ENCODE peak calls at places on chromosomes 7 and 10, in eight cellular contexts. One of them, this sample, is unnamed.
A peak's percentile ranks its signal among the peaks of the same experiment; 100 is the strongest.

GRCh38 chr10:80443531-80443974 is 10.6 kb upstream of the TSPAN14 start:
- DNase-seq in transverse colon: peak; percentile 17
- DNase-seq in LNCaP clone FGC: no peak
- DNase-seq in left ventricle myocardium inferior: no peak
- DNase-seq in brain microvascular endothelial cell: no peak
- DNase-seq in fibroblast of lung: no peak
- DNase-seq in sigmoid colon: no peak
- DNase-seq in GM23338: peak; percentile 37
- DNase-seq in this sample: no peak

GRCh38 chr10:88759366-88760101 is at the start of gene LIPN:
- DNase-seq in brain microvascular endothelial cell: no peak
- DNase-seq in transverse colon: no peak
- DNase-seq in sigmoid colon: peak; percentile 48
- DNase-seq in GM23338: no peak
- DNase-seq in LNCaP clone FGC: no peak
- DNase-seq in fibroblast of lung: no peak
- DNase-seq in left ventricle myocardium inferior: no peak
- DNase-seq in this sample: no peak

GRCh38 chr7:114791771-114792170 is 130.1 kb upstream of the MDFIC start:
- DNase-seq in sigmoid colon: no peak
- DNase-seq in transverse colon: no peak
- DNase-seq in brain microvascular endothelial cell: peak; percentile 20
- DNase-seq in LNCaP clone FGC: no peak
- DNase-seq in left ventricle myocardium inferior: no peak
- DNase-seq in GM23338: no peak
- DNase-seq in fibroblast of lung: peak; percentile 27
- DNase-seq in this sample: no peak

GRCh38 chr10:98316661-98317060 is 48.7 kb upstream of the LOXL4 start:
- DNase-seq in LNCaP clone FGC: no peak
- DNase-seq in GM23338: no peak
- DNase-seq in fibroblast of lung: peak; percentile 61
- DNase-seq in brain microvascular endothelial cell: peak; percentile 32
- DNase-seq in left ventricle myocardium inferior: no peak
- DNase-seq in transverse colon: no peak
- DNase-seq in sigmoid colon: no peak
- DNase-seq in this sample: no peak

GRCh38 chr7:128869138-128869943 is 6.7 kb downstream of the ATP6V1F start:
- DNase-seq in left ventricle myocardium inferior: peak; percentile 42
- DNase-seq in LNCaP clone FGC: no peak
- DNase-seq in fibroblast of lung: peak; percentile 42
- DNase-seq in sigmoid colon: peak; percentile 84
- DNase-seq in transverse colon: peak; percentile 74
- DNase-seq in brain microvascular endothelial cell: no peak
- DNase-seq in GM23338: peak; percentile 76
- DNase-seq in this sample: no peak

GRCh38 chr10:124285587-124286527 is 132.9 kb downstream of the OAT start:
- DNase-seq in sigmoid colon: peak; percentile 41
- DNase-seq in left ventricle myocardium inferior: peak; percentile 1
- DNase-seq in fibroblast of lung: no peak
- DNase-seq in GM23338: no peak
- DNase-seq in LNCaP clone FGC: no peak
- DNase-seq in brain microvascular endothelial cell: no peak
- DNase-seq in transverse colon: no peak
- DNase-seq in this sample: no peak

GRCh38 chr7:143012001-143012400 is 14.9 kb downstream of the OR9A2 start:
- DNase-seq in sigmoid colon: no peak
- DNase-seq in GM23338: no peak
- DNase-seq in brain microvascular endothelial cell: no peak
- DNase-seq in fibroblast of lung: no peak
- DNase-seq in transverse colon: no peak
- DNase-seq in LNCaP clone FGC: no peak
- DNase-seq in left ventricle myocardium inferior: no peak
- DNase-seq in this sample: no peak

GRCh38 chr10:5252177-5253037 is 55.8 kb downstream of the AKR1C4 start:
- DNase-seq in LNCaP clone FGC: no peak
- DNase-seq in GM23338: peak; percentile 56
- DNase-seq in sigmoid colon: no peak
- DNase-seq in fibroblast of lung: no peak
- DNase-seq in brain microvascular endothelial cell: no peak
- DNase-seq in transverse colon: no peak
- DNase-seq in left ventricle myocardium inferior: no peak
- DNase-seq in this sample: no peak

GRCh38 chr7:81600608-81601007 is 169.2 kb downstream of the HGF start:
- DNase-seq in GM23338: no peak
- DNase-seq in brain microvascular endothelial cell: peak; percentile 91
- DNase-seq in LNCaP clone FGC: no peak
- DNase-seq in sigmoid colon: no peak
- DNase-seq in fibroblast of lung: peak; percentile 98
- DNase-seq in left ventricle myocardium inferior: no peak
- DNase-seq in transverse colon: no peak
- DNase-seq in this sample: peak; percentile 15

GRCh38 chr7:22822486-22823141 is at the start of gene TOMM7:
- DNase-seq in GM23338: peak; percentile 99
- DNase-seq in LNCaP clone FGC: peak; percentile 92
- DNase-seq in fibroblast of lung: peak; percentile 98
- DNase-seq in left ventricle myocardium inferior: peak; percentile 90
- DNase-seq in transverse colon: peak; percentile 92
- DNase-seq in brain microvascular endothelial cell: peak; percentile 87
- DNase-seq in sigmoid colon: peak; percentile 96
- DNase-seq in this sample: peak; percentile 93
- TF ChIP-seq CTCF in GM23338: peak; percentile 60
- TF ChIP-seq CTCF in LNCaP clone FGC: peak; percentile 30
- TF ChIP-seq CTCF in fibroblast of lung: no peak
- TF ChIP-seq CTCF in left ventricle myocardium inferior: peak; percentile 60
- TF ChIP-seq CTCF in transverse colon: peak; percentile 47
- TF ChIP-seq CTCF in brain microvascular endothelial cell: no peak
- TF ChIP-seq CTCF in sigmoid colon: peak; percentile 12
- TF ChIP-seq CTCF in this sample: peak; percentile 27

GRCh38 chr7:29091121-29091601 is 55.2 kb downstream of the CPVL start:
- DNase-seq in sigmoid colon: no peak
- DNase-seq in transverse colon: no peak
- DNase-seq in GM23338: peak; percentile 40
- DNase-seq in brain microvascular endothelial cell: no peak
- DNase-seq in fibroblast of lung: no peak
- DNase-seq in LNCaP clone FGC: no peak
- DNase-seq in left ventricle myocardium inferior: peak; percentile 38
- DNase-seq in this sample: no peak
- H3K4me3 ChIP-seq in sigmoid colon: peak overlapping the region; percentile 26
- H3K4me3 ChIP-seq in transverse colon: no peak overlapping the region
- H3K4me3 ChIP-seq in GM23338: no peak overlapping the region
- H3K4me3 ChIP-seq in brain microvascular endothelial cell: peak overlapping the region; percentile 37
- H3K4me3 ChIP-seq in fibroblast of lung: peak overlapping the region; percentile 18
- H3K4me3 ChIP-seq in LNCaP clone FGC: no peak overlapping the region
- H3K4me3 ChIP-seq in left ventricle myocardium inferior: peak overlapping the region; percentile 56
- H3K4me3 ChIP-seq in this sample: peak overlapping the region; percentile 28

GRCh38 chr7:120337308-120337907 is 64.4 kb downstream of the KCND2 start:
- DNase-seq in brain microvascular endothelial cell: peak; percentile 12
- DNase-seq in LNCaP clone FGC: no peak
- DNase-seq in sigmoid colon: no peak
- DNase-seq in transverse colon: no peak
- DNase-seq in GM23338: peak; percentile 70
- DNase-seq in fibroblast of lung: peak; percentile 3
- DNase-seq in left ventricle myocardium inferior: no peak
- DNase-seq in this sample: peak; percentile 1
- TF ChIP-seq CTCF in brain microvascular endothelial cell: peak; percentile 69
- TF ChIP-seq CTCF in LNCaP clone FGC: peak; percentile 68
- TF ChIP-seq CTCF in sigmoid colon: no peak
- TF ChIP-seq CTCF in transverse colon: no peak
- TF ChIP-seq CTCF in GM23338: peak; percentile 61
- TF ChIP-seq CTCF in fibroblast of lung: peak; percentile 12
- TF ChIP-seq CTCF in left ventricle myocardium inferior: peak; percentile 40
- TF ChIP-seq CTCF in this sample: peak; percentile 79

DNA sequence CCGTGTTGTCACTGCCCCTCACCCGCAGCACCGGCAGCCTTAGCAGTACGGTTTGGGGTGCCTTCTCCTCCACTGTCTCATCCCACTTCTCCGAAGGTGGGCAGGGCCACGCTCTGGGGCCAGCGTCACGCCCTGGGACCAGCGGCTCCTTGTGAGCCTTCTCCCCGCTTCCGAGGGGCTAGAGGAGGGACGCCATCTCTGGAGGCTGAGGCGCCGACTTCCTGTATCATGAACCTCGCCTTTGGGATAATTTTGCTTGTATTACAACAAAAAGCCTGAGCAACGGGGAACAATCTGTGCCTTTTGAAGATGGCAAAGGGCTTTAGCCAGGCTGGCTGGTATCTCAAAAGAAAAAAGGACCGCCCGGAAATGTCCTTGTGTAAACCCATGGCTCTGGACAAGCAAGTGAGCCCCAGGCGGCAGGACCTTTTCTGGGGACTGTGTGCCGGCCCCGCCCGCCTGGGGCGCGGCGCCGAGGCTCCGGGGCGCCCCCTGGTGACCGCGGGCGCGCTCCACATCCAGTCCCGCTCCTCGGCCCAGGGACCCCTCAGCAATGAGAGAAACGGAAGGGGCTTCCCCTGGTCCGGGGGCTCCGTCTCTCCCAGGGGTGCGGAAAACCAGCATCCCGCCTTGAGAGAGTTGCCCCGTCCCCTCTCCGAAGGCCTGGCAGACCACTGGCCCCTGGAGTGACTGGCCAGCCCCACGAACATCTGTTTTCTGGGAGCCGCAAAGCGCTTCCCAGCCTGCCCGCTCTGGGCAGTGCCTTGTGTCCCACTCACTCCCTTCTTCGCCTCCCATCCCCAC is 3.8 kb downstream of the DEPP1 start:
- DNase-seq in fibroblast of lung: peak; percentile 47
- DNase-seq in LNCaP clone FGC: no peak
- DNase-seq in sigmoid colon: peak; percentile 89
- DNase-seq in brain microvascular endothelial cell: peak; percentile 41
- DNase-seq in transverse colon: peak; percentile 79
- DNase-seq in GM23338: peak; percentile 75
- DNase-seq in left ventricle myocardium inferior: peak; percentile 79
- DNase-seq in this sample: no peak
- H3K4me3 ChIP-seq in fibroblast of lung: peak overlapping the region; percentile 16
- H3K4me3 ChIP-seq in LNCaP clone FGC: peak overlapping the region; percentile 15
- H3K4me3 ChIP-seq in sigmoid colon: peak overlapping the region; percentile 55
- H3K4me3 ChIP-seq in brain microvascular endothelial cell: peak overlapping the region; percentile 61
- H3K4me3 ChIP-seq in transverse colon: peak overlapping the region; percentile 8
- H3K4me3 ChIP-seq in GM23338: peak overlapping the region; percentile 70
- H3K4me3 ChIP-seq in left ventricle myocardium inferior: peak overlapping the region; percentile 90
- H3K4me3 ChIP-seq in this sample: peak overlapping the region; percentile 42

DNA sequence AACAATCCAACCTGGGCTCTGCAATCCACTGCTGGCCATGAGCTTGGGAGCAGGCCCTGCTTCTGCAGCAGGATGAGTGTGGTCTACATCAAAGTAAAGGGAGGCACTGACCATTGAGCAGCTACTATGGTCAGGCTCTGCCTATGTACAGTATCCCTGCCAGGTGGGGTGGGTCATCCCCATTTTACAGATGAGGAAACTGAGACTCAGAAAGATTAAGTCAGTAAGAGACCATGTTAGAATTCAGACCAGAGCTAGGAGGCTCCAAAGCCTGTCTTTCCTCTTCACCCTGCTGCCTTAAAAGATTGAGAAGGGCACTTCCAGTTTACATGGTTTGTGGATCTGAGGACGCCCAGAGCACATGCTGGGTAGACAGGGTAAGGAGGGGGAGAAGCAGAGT is 27.1 kb upstream of the CDH23 start:
- DNase-seq in sigmoid colon: no peak
- DNase-seq in left ventricle myocardium inferior: no peak
- DNase-seq in LNCaP clone FGC: no peak
- DNase-seq in brain microvascular endothelial cell: no peak
- DNase-seq in transverse colon: no peak
- DNase-seq in GM23338: no peak
- DNase-seq in fibroblast of lung: no peak
- DNase-seq in this sample: no peak
- TF ChIP-seq CTCF in sigmoid colon: no peak
- TF ChIP-seq CTCF in left ventricle myocardium inferior: no peak
- TF ChIP-seq CTCF in LNCaP clone FGC: no peak
- TF ChIP-seq CTCF in brain microvascular endothelial cell: no peak
- TF ChIP-seq CTCF in transverse colon: no peak
- TF ChIP-seq CTCF in GM23338: no peak
- TF ChIP-seq CTCF in fibroblast of lung: no peak
- TF ChIP-seq CTCF in this sample: no peak

GRCh38 chr7:133082390-133082766 is 488 bp upstream of the CHCHD3 start:
- DNase-seq in transverse colon: no peak
- DNase-seq in fibroblast of lung: no peak
- DNase-seq in left ventricle myocardium inferior: no peak
- DNase-seq in brain microvascular endothelial cell: no peak
- DNase-seq in LNCaP clone FGC: no peak
- DNase-seq in GM23338: no peak
- DNase-seq in sigmoid colon: no peak
- DNase-seq in this sample: no peak
- H3K4me3 ChIP-seq in transverse colon: no peak overlapping the region
- H3K4me3 ChIP-seq in fibroblast of lung: no peak overlapping the region
- H3K4me3 ChIP-seq in left ventricle myocardium inferior: peak overlapping the region; percentile 83
- H3K4me3 ChIP-seq in brain microvascular endothelial cell: no peak overlapping the region
- H3K4me3 ChIP-seq in LNCaP clone FGC: no peak overlapping the region
- H3K4me3 ChIP-seq in GM23338: no peak overlapping the region
- H3K4me3 ChIP-seq in sigmoid colon: no peak overlapping the region
- H3K4me3 ChIP-seq in this sample: no peak overlapping the region

DNA sequence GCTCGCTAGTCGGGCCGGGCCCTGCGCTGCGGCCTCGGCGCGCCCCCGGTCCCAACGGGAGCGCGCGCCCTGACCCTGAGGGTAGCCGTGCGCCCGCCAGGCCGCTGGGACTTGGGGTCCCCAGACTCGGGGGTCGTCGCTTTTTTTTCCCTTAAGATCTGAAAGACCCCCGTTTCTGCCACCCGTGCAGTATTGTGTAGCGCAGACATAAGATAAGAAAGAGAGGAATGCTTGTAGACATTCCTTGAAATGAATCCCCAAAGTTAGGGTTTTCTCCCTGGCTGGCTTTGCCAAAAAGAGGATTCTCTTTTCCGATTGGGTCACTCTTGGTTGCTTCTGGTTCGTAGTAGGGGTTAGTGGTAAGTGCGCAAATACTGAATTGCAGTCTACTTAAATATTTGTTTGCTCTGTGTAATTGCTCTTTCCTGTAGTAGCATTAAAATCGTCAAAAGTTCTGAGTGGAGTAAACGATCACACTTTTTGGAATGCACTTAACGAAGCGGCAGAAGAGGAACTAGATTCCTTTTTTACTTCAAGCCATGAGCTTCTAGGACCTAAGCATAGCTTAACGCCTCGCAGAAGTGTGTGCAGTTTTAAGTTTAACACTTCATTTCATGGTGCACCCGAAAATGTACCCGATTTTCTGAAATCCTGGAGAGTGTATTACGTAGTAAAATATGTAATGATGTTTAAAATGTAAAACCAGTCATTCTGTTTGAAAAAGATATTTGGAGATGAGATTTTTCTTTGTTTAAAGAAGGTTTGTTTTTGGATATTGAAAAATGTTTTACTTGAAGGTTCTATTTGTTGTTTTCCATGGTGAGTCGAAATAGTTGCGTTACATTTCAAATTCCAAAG is 1.3 kb downstream of the CUL1 start:
- DNase-seq in LNCaP clone FGC: peak; percentile 21
- DNase-seq in fibroblast of lung: peak; percentile 59
- DNase-seq in GM23338: peak; percentile 55
- DNase-seq in sigmoid colon: no peak
- DNase-seq in left ventricle myocardium inferior: no peak
- DNase-seq in brain microvascular endothelial cell: no peak
- DNase-seq in transverse colon: no peak
- DNase-seq in this sample: no peak
- TF ChIP-seq CTCF in LNCaP clone FGC: no peak
- TF ChIP-seq CTCF in fibroblast of lung: no peak
- TF ChIP-seq CTCF in GM23338: no peak
- TF ChIP-seq CTCF in sigmoid colon: no peak
- TF ChIP-seq CTCF in left ventricle myocardium inferior: no peak
- TF ChIP-seq CTCF in brain microvascular endothelial cell: no peak
- TF ChIP-seq CTCF in transverse colon: no peak
- TF ChIP-seq CTCF in this sample: no peak

GRCh38 chr10:52316500-52316899 is 2.4 kb downstream of the DKK1 start:
- DNase-seq in brain microvascular endothelial cell: no peak
- DNase-seq in transverse colon: no peak
- DNase-seq in GM23338: no peak
- DNase-seq in sigmoid colon: no peak
- DNase-seq in LNCaP clone FGC: no peak
- DNase-seq in fibroblast of lung: no peak
- DNase-seq in left ventricle myocardium inferior: no peak
- DNase-seq in this sample: no peak
- H3K4me3 ChIP-seq in brain microvascular endothelial cell: peak overlapping the region; percentile 81
- H3K4me3 ChIP-seq in transverse colon: no peak overlapping the region
- H3K4me3 ChIP-seq in GM23338: no peak overlapping the region
- H3K4me3 ChIP-seq in sigmoid colon: no peak overlapping the region
- H3K4me3 ChIP-seq in LNCaP clone FGC: no peak overlapping the region
- H3K4me3 ChIP-seq in fibroblast of lung: peak overlapping the region; percentile 97
- H3K4me3 ChIP-seq in left ventricle myocardium inferior: no peak overlapping the region
- H3K4me3 ChIP-seq in this sample: peak overlapping the region; percentile 81

GRCh38 chr7:55387062-55387965 is 22.2 kb downstream of the LANCL2 start:
- DNase-seq in LNCaP clone FGC: no peak
- DNase-seq in sigmoid colon: no peak
- DNase-seq in left ventricle myocardium inferior: no peak
- DNase-seq in GM23338: peak; percentile 75
- DNase-seq in brain microvascular endothelial cell: no peak
- DNase-seq in transverse colon: no peak
- DNase-seq in fibroblast of lung: peak; percentile 19
- DNase-seq in this sample: no peak
- TF ChIP-seq CTCF in LNCaP clone FGC: no peak
- TF ChIP-seq CTCF in sigmoid colon: no peak
- TF ChIP-seq CTCF in left ventricle myocardium inferior: no peak
- TF ChIP-seq CTCF in GM23338: no peak
- TF ChIP-seq CTCF in brain microvascular endothelial cell: no peak
- TF ChIP-seq CTCF in transverse colon: no peak
- TF ChIP-seq CTCF in fibroblast of lung: no peak
- TF ChIP-seq CTCF in this sample: no peak